ENCODE peak calls at places on chromosomes 13 and 19, in five cellular contexts. One of them, this sample, is unnamed.
A peak's percentile ranks its signal among the peaks of the same experiment; 100 is the strongest.

GRCh38 chr19:7505682-7506384 is 10.1 kb upstream of the ZNF358 start:
- DNase-seq in uterus: no peak
- DNase-seq in H1: no peak
- DNase-seq in lower lobe of right lung: no peak
- DNase-seq in hepatocyte: peak; percentile 48
- DNase-seq in this sample: no peak

GRCh38 chr13:97953376-97953970 is at the start of gene IPO5:
- DNase-seq in uterus: no peak
- DNase-seq in H1: no peak
- DNase-seq in lower lobe of right lung: no peak
- DNase-seq in hepatocyte: no peak
- DNase-seq in this sample: no peak

GRCh38 chr13:77409412-77409811 is 82.5 kb upstream of the MYCBP2 start:
- DNase-seq in uterus: no peak
- DNase-seq in H1: peak; percentile 21
- DNase-seq in lower lobe of right lung: no peak
- DNase-seq in hepatocyte: no peak
- DNase-seq in this sample: no peak

GRCh38 chr13:55155046-55155445 is 1985.7 kb upstream of the PRR20A start:
- DNase-seq in uterus: no peak
- DNase-seq in H1: no peak
- DNase-seq in lower lobe of right lung: no peak
- DNase-seq in hepatocyte: no peak
- DNase-seq in this sample: no peak

GRCh38 chr13:91045351-91046034 is 302.0 kb upstream of the MIR17HG start:
- DNase-seq in uterus: no peak
- DNase-seq in H1: no peak
- DNase-seq in lower lobe of right lung: no peak
- DNase-seq in hepatocyte: peak; percentile 13
- DNase-seq in this sample: no peak

GRCh38 chr19:29845576-29846176 is 33.9 kb downstream of the CCNE1 start:
- DNase-seq in uterus: peak; percentile 19
- DNase-seq in H1: no peak
- DNase-seq in lower lobe of right lung: no peak
- DNase-seq in hepatocyte: peak; percentile 66
- DNase-seq in this sample: peak; percentile 11

GRCh38 chr19:4645718-4646117 is 6.4 kb downstream of the TNFAIP8L1 start:
- DNase-seq in uterus: no peak
- DNase-seq in H1: no peak
- DNase-seq in lower lobe of right lung: no peak
- DNase-seq in hepatocyte: no peak
- DNase-seq in this sample: no peak

GRCh38 chr19:57465680-57466381 is 8.9 kb upstream of the VN1R1 start:
- DNase-seq in uterus: no peak
- DNase-seq in H1: no peak
- DNase-seq in lower lobe of right lung: no peak
- DNase-seq in hepatocyte: no peak
- DNase-seq in this sample: no peak

GRCh38 chr19:35143818-35144217 is 763 bp downstream of the FXYD7 start:
- DNase-seq in uterus: no peak
- DNase-seq in H1: no peak
- DNase-seq in lower lobe of right lung: no peak
- DNase-seq in hepatocyte: no peak
- DNase-seq in this sample: no peak

GRCh38 chr19:45952341-45952690 is 21.3 kb downstream of the NOVA2 start:
- DNase-seq in uterus: no peak
- DNase-seq in H1: no peak
- DNase-seq in lower lobe of right lung: no peak
- DNase-seq in hepatocyte: no peak
- DNase-seq in this sample: no peak

GRCh38 chr13:110445183-110445582 is 116.3 kb downstream of the RAB20 start:
- DNase-seq in uterus: no peak
- DNase-seq in H1: no peak
- DNase-seq in lower lobe of right lung: no peak
- DNase-seq in hepatocyte: no peak
- DNase-seq in this sample: no peak

GRCh38 chr19:45973564-45974338 is at the start of gene NOVA2:
- DNase-seq in uterus: peak; percentile 66
- DNase-seq in H1: peak; percentile 83
- DNase-seq in lower lobe of right lung: peak; percentile 73
- DNase-seq in hepatocyte: peak; percentile 70
- DNase-seq in this sample: peak; percentile 84

GRCh38 chr19:7833225-7834156 is 3.5 kb downstream of the EVI5L start:
- DNase-seq in uterus: no peak
- DNase-seq in H1: no peak
- DNase-seq in lower lobe of right lung: peak; percentile 92
- DNase-seq in hepatocyte: no peak
- DNase-seq in this sample: peak; percentile 77

GRCh38 chr13:76668141-76668540 is 218.1 kb downstream of the KCTD12 start:
- DNase-seq in uterus: no peak
- DNase-seq in H1: no peak
- DNase-seq in lower lobe of right lung: no peak
- DNase-seq in hepatocyte: no peak
- DNase-seq in this sample: no peak

GRCh38 chr13:110121312-110122083 is 185.5 kb downstream of the COL4A1 start:
- DNase-seq in uterus: no peak
- DNase-seq in H1: no peak
- DNase-seq in lower lobe of right lung: no peak
- DNase-seq in hepatocyte: no peak
- DNase-seq in this sample: no peak

GRCh38 chr13:59111711-59112110 is 1052.0 kb downstream of the DIAPH3 start:
- DNase-seq in uterus: no peak
- DNase-seq in H1: no peak
- DNase-seq in lower lobe of right lung: no peak
- DNase-seq in hepatocyte: no peak
- DNase-seq in this sample: no peak

GRCh38 chr19:13794388-13794751 is 873 bp upstream of the ZSWIM4 start:
- DNase-seq in uterus: peak; percentile 91
- DNase-seq in H1: no peak
- DNase-seq in lower lobe of right lung: peak; percentile 70
- DNase-seq in hepatocyte: no peak
- DNase-seq in this sample: peak; percentile 86

GRCh38 chr13:42041017-42041683 is 7.3 kb upstream of the DGKH start:
- DNase-seq in uterus: peak; percentile 39
- DNase-seq in H1: no peak
- DNase-seq in lower lobe of right lung: peak; percentile 69
- DNase-seq in hepatocyte: peak; percentile 75
- DNase-seq in this sample: peak; percentile 51

GRCh38 chr19:33473644-33474305 is 47.8 kb downstream of the PEPD start:
- DNase-seq in uterus: no peak
- DNase-seq in H1: no peak
- DNase-seq in lower lobe of right lung: peak; percentile 17
- DNase-seq in hepatocyte: no peak
- DNase-seq in this sample: no peak

GRCh38 chr13:34657716-34658115 is 284.4 kb upstream of the NBEA start:
- DNase-seq in uterus: no peak
- DNase-seq in H1: no peak
- DNase-seq in lower lobe of right lung: no peak
- DNase-seq in hepatocyte: no peak
- DNase-seq in this sample: no peak

GRCh38 chr19:55081773-55082022 is 6.0 kb downstream of the EPS8L1 start:
- DNase-seq in uterus: no peak
- DNase-seq in H1: no peak
- DNase-seq in lower lobe of right lung: no peak
- DNase-seq in hepatocyte: no peak
- DNase-seq in this sample: no peak
- H3K4me3 ChIP-seq in uterus: no peak overlapping the region
- H3K4me3 ChIP-seq in H1: peak overlapping the region; percentile 60
- H3K4me3 ChIP-seq in lower lobe of right lung: peak overlapping the region; percentile 56
- H3K4me3 ChIP-seq in hepatocyte: no peak overlapping the region
- H3K4me3 ChIP-seq in this sample: peak overlapping the region; percentile 62

DNA sequence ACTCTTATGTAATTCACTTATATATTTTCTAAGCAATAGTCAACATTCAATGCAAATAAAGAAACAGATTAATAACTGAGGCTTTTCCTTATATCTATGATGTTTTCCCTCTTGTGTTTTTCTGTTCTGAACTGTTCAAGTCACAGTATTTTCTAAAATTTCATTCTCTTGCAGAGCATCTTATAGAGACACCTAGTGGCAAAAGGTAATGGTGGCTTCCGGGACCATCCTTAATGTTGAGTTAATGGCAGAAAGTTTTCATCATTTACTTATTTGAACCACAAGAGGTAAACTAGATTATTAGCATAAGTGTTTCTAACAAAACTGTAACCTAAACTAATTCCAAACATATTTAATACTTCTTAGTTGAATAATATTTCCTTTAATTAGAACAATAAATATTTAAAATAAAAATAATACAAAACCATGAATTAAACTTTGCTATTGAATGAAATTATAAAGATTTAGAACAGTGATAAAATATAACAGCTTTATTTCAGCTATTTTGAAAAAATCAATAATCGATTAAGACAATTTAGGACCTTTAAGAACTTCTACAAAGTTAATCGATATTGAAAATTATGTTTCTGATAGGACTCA is 1.7 kb upstream of the SLITRK5 start:
- DNase-seq in uterus: no peak
- DNase-seq in H1: no peak
- DNase-seq in lower lobe of right lung: no peak
- DNase-seq in hepatocyte: peak; percentile 53
- DNase-seq in this sample: no peak
- TF ChIP-seq CTCF in uterus: no peak
- TF ChIP-seq CTCF in H1: peak; percentile 65
- TF ChIP-seq CTCF in lower lobe of right lung: peak; percentile 40
- TF ChIP-seq CTCF in hepatocyte: peak; percentile 74
- TF ChIP-seq CTCF in this sample: no peak

GRCh38 chr13:28754698-28755545 is 36.2 kb upstream of the SLC46A3 start:
- DNase-seq in uterus: peak; percentile 43
- DNase-seq in H1: no peak
- DNase-seq in lower lobe of right lung: no peak
- DNase-seq in hepatocyte: peak; percentile 46
- DNase-seq in this sample: peak; percentile 71
- H3K4me3 ChIP-seq in uterus: peak overlapping the region; percentile 7
- H3K4me3 ChIP-seq in H1: no peak overlapping the region
- H3K4me3 ChIP-seq in lower lobe of right lung: peak overlapping the region; percentile 42
- H3K4me3 ChIP-seq in hepatocyte: no peak overlapping the region
- H3K4me3 ChIP-seq in this sample: peak overlapping the region; percentile 32

GRCh38 chr19:3593156-3593555 is 7.9 kb downstream of the GIPC3 start:
- DNase-seq in uterus: no peak
- DNase-seq in H1: no peak
- DNase-seq in lower lobe of right lung: no peak
- DNase-seq in hepatocyte: no peak
- DNase-seq in this sample: no peak
- TF ChIP-seq CTCF in uterus: no peak
- TF ChIP-seq CTCF in H1: peak; percentile 77
- TF ChIP-seq CTCF in lower lobe of right lung: no peak
- TF ChIP-seq CTCF in hepatocyte: no peak
- TF ChIP-seq CTCF in this sample: no peak

GRCh38 chr13:26348966-26349365 is 95.0 kb downstream of the CDK8 start:
- DNase-seq in uterus: no peak
- DNase-seq in H1: no peak
- DNase-seq in lower lobe of right lung: no peak
- DNase-seq in hepatocyte: peak; percentile 16
- DNase-seq in this sample: no peak

GRCh38 chr13:26342898-26343297 is 89.0 kb downstream of the CDK8 start:
- DNase-seq in uterus: no peak
- DNase-seq in H1: no peak
- DNase-seq in lower lobe of right lung: no peak
- DNase-seq in hepatocyte: no peak
- DNase-seq in this sample: no peak

GRCh38 chr13:26343816-26344215 is 89.9 kb downstream of the CDK8 start:
- DNase-seq in uterus: no peak
- DNase-seq in H1: no peak
- DNase-seq in lower lobe of right lung: no peak
- DNase-seq in hepatocyte: no peak
- DNase-seq in this sample: no peak

GRCh38 chr13:26340812-26341211 is 86.9 kb downstream of the CDK8 start:
- DNase-seq in uterus: no peak
- DNase-seq in H1: no peak
- DNase-seq in lower lobe of right lung: no peak
- DNase-seq in hepatocyte: no peak
- DNase-seq in this sample: no peak

GRCh38 chr13:26344980-26345379 is 91.1 kb downstream of the CDK8 start:
- DNase-seq in uterus: no peak
- DNase-seq in H1: no peak
- DNase-seq in lower lobe of right lung: no peak
- DNase-seq in hepatocyte: no peak
- DNase-seq in this sample: no peak
- H3K4me3 ChIP-seq in uterus: no peak overlapping the region
- H3K4me3 ChIP-seq in H1: no peak overlapping the region
- H3K4me3 ChIP-seq in lower lobe of right lung: no peak overlapping the region
- H3K4me3 ChIP-seq in hepatocyte: no peak overlapping the region
- H3K4me3 ChIP-seq in this sample: no peak overlapping the region

DNA sequence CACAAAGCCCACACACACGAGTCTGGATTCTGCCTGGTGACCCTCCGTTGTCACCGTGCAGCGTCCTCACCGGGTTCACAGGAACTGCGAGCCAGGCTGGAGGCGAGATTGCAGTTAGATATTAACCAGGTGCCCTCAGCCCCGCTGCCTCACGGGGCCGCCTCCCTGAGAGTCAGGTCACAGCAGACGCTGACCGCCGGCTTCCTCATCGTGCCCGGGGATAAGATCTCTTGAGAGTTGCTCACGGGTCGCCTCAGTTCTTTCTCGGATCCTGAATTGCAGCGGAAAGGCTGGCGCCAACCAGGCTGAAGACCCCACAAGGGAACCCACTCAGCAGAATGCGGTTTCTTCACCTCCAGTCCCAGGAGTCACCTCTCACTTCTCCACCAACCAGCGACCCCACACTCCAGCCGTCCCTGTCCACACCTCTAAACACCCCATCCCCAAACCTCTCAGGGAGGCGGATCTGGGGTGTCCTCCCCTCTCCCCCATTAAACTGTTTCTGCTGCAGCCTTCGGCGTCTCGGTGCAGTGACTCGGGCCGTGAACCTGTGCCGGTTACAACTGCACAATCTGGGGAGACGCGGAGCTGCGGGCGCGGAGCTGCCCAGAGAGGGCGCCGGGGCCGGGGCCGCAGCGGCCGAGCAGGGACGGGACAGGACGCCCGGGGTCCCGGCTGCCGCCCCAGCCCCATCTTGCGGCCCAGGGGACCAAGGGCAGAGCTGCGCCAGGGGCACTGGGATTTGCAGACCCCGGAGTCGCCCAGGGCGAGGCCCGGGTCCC is 591 bp downstream of the ZNF823 start:
- DNase-seq in uterus: peak; percentile 23
- DNase-seq in H1: no peak
- DNase-seq in lower lobe of right lung: peak; percentile 84
- DNase-seq in hepatocyte: peak; percentile 85
- DNase-seq in this sample: peak; percentile 23
- TF ChIP-seq CTCF in uterus: no peak
- TF ChIP-seq CTCF in H1: no peak
- TF ChIP-seq CTCF in lower lobe of right lung: peak; percentile 7
- TF ChIP-seq CTCF in hepatocyte: no peak
- TF ChIP-seq CTCF in this sample: no peak

GRCh38 chr19:994516-994915 is 5.7 kb upstream of the GRIN3B start:
- DNase-seq in uterus: no peak
- DNase-seq in H1: no peak
- DNase-seq in lower lobe of right lung: no peak
- DNase-seq in hepatocyte: no peak
- DNase-seq in this sample: no peak

GRCh38 chr19:995051-995827 is 5.0 kb upstream of the GRIN3B start:
- DNase-seq in uterus: no peak
- DNase-seq in H1: no peak
- DNase-seq in lower lobe of right lung: peak; percentile 78
- DNase-seq in hepatocyte: no peak
- DNase-seq in this sample: no peak

GRCh38 chr19:993831-994393 is 6.3 kb upstream of the GRIN3B start:
- DNase-seq in uterus: no peak
- DNase-seq in H1: no peak
- DNase-seq in lower lobe of right lung: peak; percentile 45
- DNase-seq in hepatocyte: no peak
- DNase-seq in this sample: no peak

GRCh38 chr19:998064-998463 is 2.2 kb upstream of the GRIN3B start:
- DNase-seq in uterus: no peak
- DNase-seq in H1: no peak
- DNase-seq in lower lobe of right lung: no peak
- DNase-seq in hepatocyte: no peak
- DNase-seq in this sample: no peak

GRCh38 chr19:996051-996838 is 4.0 kb upstream of the GRIN3B start:
- DNase-seq in uterus: peak; percentile 43
- DNase-seq in H1: no peak
- DNase-seq in lower lobe of right lung: no peak
- DNase-seq in hepatocyte: peak; percentile 88
- DNase-seq in this sample: no peak
- H3K4me3 ChIP-seq in uterus: no peak overlapping the region
- H3K4me3 ChIP-seq in H1: peak overlapping the region; percentile 34
- H3K4me3 ChIP-seq in lower lobe of right lung: peak overlapping the region; percentile 6
- H3K4me3 ChIP-seq in hepatocyte: no peak overlapping the region
- H3K4me3 ChIP-seq in this sample: peak overlapping the region; percentile 18

This sample was measured in heart right ventricle.